ENCODE peak calls at places on chromosomes 7 and 10, in ten cellular contexts. One of them, this sample, is unnamed.

GRCh38 chr7:154931906-154932305 is 71.0 kb downstream of the PAXIP1 start:
- DNase-seq in fibroblast of lung: peak; percentile 59
- DNase-seq in dorsolateral prefrontal cortex: no peak
- DNase-seq in lung: peak; percentile 6
- DNase-seq in HepG2: no peak
- DNase-seq in breast epithelium: no peak
- DNase-seq in stomach: no peak
- DNase-seq in tibial artery: no peak
- DNase-seq in PC-3: peak; percentile 11
- DNase-seq in tibial nerve: no peak
- DNase-seq in this sample: no peak

GRCh38 chr7:112669306-112669705 is 120.9 kb downstream of the TMEM168 start:
- DNase-seq in tibial nerve: no peak
- DNase-seq in PC-3: no peak
- DNase-seq in breast epithelium: no peak
- DNase-seq in fibroblast of lung: no peak
- DNase-seq in lung: no peak
- DNase-seq in dorsolateral prefrontal cortex: no peak
- DNase-seq in stomach: no peak
- DNase-seq in HepG2: no peak
- DNase-seq in tibial artery: no peak
- DNase-seq in this sample: no peak

GRCh38 chr7:135650831-135651573 is 11.3 kb upstream of the STMP1 start:
- DNase-seq in PC-3: no peak
- DNase-seq in tibial nerve: no peak
- DNase-seq in fibroblast of lung: peak; percentile 94
- DNase-seq in tibial artery: no peak
- DNase-seq in breast epithelium: no peak
- DNase-seq in stomach: no peak
- DNase-seq in dorsolateral prefrontal cortex: peak; percentile 45
- DNase-seq in HepG2: no peak
- DNase-seq in lung: no peak
- DNase-seq in this sample: no peak

GRCh38 chr7:53744361-53744760 is 708.9 kb downstream of the POM121L12 start:
- DNase-seq in lung: no peak
- DNase-seq in HepG2: no peak
- DNase-seq in stomach: no peak
- DNase-seq in tibial artery: no peak
- DNase-seq in tibial nerve: no peak
- DNase-seq in breast epithelium: no peak
- DNase-seq in fibroblast of lung: no peak
- DNase-seq in dorsolateral prefrontal cortex: no peak
- DNase-seq in PC-3: no peak
- DNase-seq in this sample: no peak

GRCh38 chr10:11299125-11299524 is 281.5 kb downstream of the CELF2 start:
- DNase-seq in dorsolateral prefrontal cortex: no peak
- DNase-seq in lung: no peak
- DNase-seq in stomach: no peak
- DNase-seq in tibial artery: no peak
- DNase-seq in HepG2: no peak
- DNase-seq in breast epithelium: no peak
- DNase-seq in PC-3: no peak
- DNase-seq in fibroblast of lung: no peak
- DNase-seq in tibial nerve: no peak
- DNase-seq in this sample: no peak

GRCh38 chr7:140640727-140641531 is at the start of gene DENND2A:
- DNase-seq in PC-3: peak; percentile 48
- DNase-seq in tibial artery: peak; percentile 73
- DNase-seq in breast epithelium: no peak
- DNase-seq in tibial nerve: peak; percentile 69
- DNase-seq in stomach: peak; percentile 53
- DNase-seq in fibroblast of lung: peak; percentile 70
- DNase-seq in dorsolateral prefrontal cortex: peak; percentile 73
- DNase-seq in lung: no peak
- DNase-seq in HepG2: no peak
- DNase-seq in this sample: no peak

GRCh38 chr10:48649349-48649944 is 35.2 kb upstream of the WDFY4 start:
- DNase-seq in breast epithelium: no peak
- DNase-seq in fibroblast of lung: no peak
- DNase-seq in tibial nerve: no peak
- DNase-seq in HepG2: no peak
- DNase-seq in stomach: no peak
- DNase-seq in lung: no peak
- DNase-seq in tibial artery: no peak
- DNase-seq in PC-3: no peak
- DNase-seq in dorsolateral prefrontal cortex: peak; percentile 52
- DNase-seq in this sample: no peak

GRCh38 chr7:102471791-102472125 is 7.0 kb downstream of the POLR2J start:
- DNase-seq in lung: no peak
- DNase-seq in tibial nerve: no peak
- DNase-seq in tibial artery: no peak
- DNase-seq in stomach: no peak
- DNase-seq in breast epithelium: no peak
- DNase-seq in PC-3: no peak
- DNase-seq in fibroblast of lung: no peak
- DNase-seq in dorsolateral prefrontal cortex: no peak
- DNase-seq in HepG2: no peak
- DNase-seq in this sample: no peak

GRCh38 chr7:44750921-44751571 is 2.4 kb downstream of the ZMIZ2 start:
- DNase-seq in dorsolateral prefrontal cortex: no peak
- DNase-seq in HepG2: no peak
- DNase-seq in fibroblast of lung: peak; percentile 12
- DNase-seq in PC-3: no peak
- DNase-seq in lung: no peak
- DNase-seq in breast epithelium: no peak
- DNase-seq in tibial artery: no peak
- DNase-seq in tibial nerve: no peak
- DNase-seq in stomach: no peak
- DNase-seq in this sample: no peak

GRCh38 chr7:35004531-35005096 is 32.7 kb downstream of the DPY19L1 start:
- DNase-seq in tibial nerve: no peak
- DNase-seq in breast epithelium: no peak
- DNase-seq in fibroblast of lung: peak; percentile 29
- DNase-seq in lung: no peak
- DNase-seq in stomach: no peak
- DNase-seq in HepG2: peak; percentile 24
- DNase-seq in PC-3: peak; percentile 69
- DNase-seq in dorsolateral prefrontal cortex: no peak
- DNase-seq in tibial artery: no peak
- DNase-seq in this sample: no peak

GRCh38 chr10:117552156-117552620 is 9.6 kb downstream of the EMX2 start:
- DNase-seq in dorsolateral prefrontal cortex: peak; percentile 59
- DNase-seq in tibial nerve: no peak
- DNase-seq in HepG2: no peak
- DNase-seq in fibroblast of lung: no peak
- DNase-seq in tibial artery: peak; percentile 75
- DNase-seq in breast epithelium: no peak
- DNase-seq in stomach: no peak
- DNase-seq in lung: no peak
- DNase-seq in PC-3: peak; percentile 9
- DNase-seq in this sample: no peak

GRCh38 chr10:13673165-13673564 is 86.4 kb downstream of the PRPF18 start:
- DNase-seq in stomach: no peak
- DNase-seq in HepG2: no peak
- DNase-seq in fibroblast of lung: no peak
- DNase-seq in PC-3: no peak
- DNase-seq in tibial nerve: no peak
- DNase-seq in tibial artery: peak; percentile 13
- DNase-seq in breast epithelium: no peak
- DNase-seq in lung: no peak
- DNase-seq in dorsolateral prefrontal cortex: no peak
- DNase-seq in this sample: no peak

GRCh38 chr7:140165422-140165821 is 11.4 kb downstream of the KDM7A start:
- DNase-seq in HepG2: no peak
- DNase-seq in breast epithelium: no peak
- DNase-seq in fibroblast of lung: peak; percentile 73
- DNase-seq in tibial artery: no peak
- DNase-seq in lung: no peak
- DNase-seq in tibial nerve: no peak
- DNase-seq in stomach: no peak
- DNase-seq in dorsolateral prefrontal cortex: no peak
- DNase-seq in PC-3: peak; percentile 52
- DNase-seq in this sample: no peak

GRCh38 chr10:987635-987905 is 664 bp upstream of the GTPBP4 start:
- DNase-seq in fibroblast of lung: no peak
- DNase-seq in tibial artery: no peak
- DNase-seq in HepG2: no peak
- DNase-seq in lung: no peak
- DNase-seq in PC-3: peak; percentile 16
- DNase-seq in tibial nerve: no peak
- DNase-seq in breast epithelium: no peak
- DNase-seq in dorsolateral prefrontal cortex: no peak
- DNase-seq in stomach: peak; percentile 51
- DNase-seq in this sample: no peak

GRCh38 chr10:86684305-86684704 is 16.0 kb downstream of the LDB3 start:
- DNase-seq in fibroblast of lung: peak; percentile 15
- DNase-seq in lung: no peak
- DNase-seq in breast epithelium: no peak
- DNase-seq in tibial artery: peak; percentile 91
- DNase-seq in dorsolateral prefrontal cortex: peak; percentile 54
- DNase-seq in stomach: no peak
- DNase-seq in PC-3: peak; percentile 49
- DNase-seq in tibial nerve: no peak
- DNase-seq in HepG2: no peak
- DNase-seq in this sample: no peak

GRCh38 chr10:130044067-130045061 is 66.3 kb downstream of the C10orf143 start:
- DNase-seq in fibroblast of lung: no peak
- DNase-seq in PC-3: no peak
- DNase-seq in stomach: no peak
- DNase-seq in HepG2: no peak
- DNase-seq in tibial artery: peak; percentile 49
- DNase-seq in breast epithelium: no peak
- DNase-seq in lung: no peak
- DNase-seq in tibial nerve: no peak
- DNase-seq in dorsolateral prefrontal cortex: peak; percentile 30
- DNase-seq in this sample: no peak

GRCh38 chr10:61900829-61901783 is at the start of gene ARID5B:
- DNase-seq in dorsolateral prefrontal cortex: peak; percentile 42
- DNase-seq in stomach: peak; percentile 68
- DNase-seq in fibroblast of lung: peak; percentile 74
- DNase-seq in tibial artery: no peak
- DNase-seq in breast epithelium: no peak
- DNase-seq in tibial nerve: peak; percentile 21
- DNase-seq in HepG2: peak; percentile 68
- DNase-seq in lung: peak; percentile 37
- DNase-seq in PC-3: peak; percentile 94
- DNase-seq in this sample: no peak

GRCh38 chr7:130829415-130829814 is 95.4 kb upstream of the KLF14 start:
- DNase-seq in HepG2: no peak
- DNase-seq in dorsolateral prefrontal cortex: no peak
- DNase-seq in tibial nerve: no peak
- DNase-seq in fibroblast of lung: no peak
- DNase-seq in PC-3: no peak
- DNase-seq in tibial artery: no peak
- DNase-seq in breast epithelium: no peak
- DNase-seq in lung: no peak
- DNase-seq in stomach: no peak
- DNase-seq in this sample: no peak

GRCh38 chr10:47078393-47079163 is 167.3 kb downstream of the PTPN20 start:
- DNase-seq in breast epithelium: no peak
- DNase-seq in fibroblast of lung: no peak
- DNase-seq in dorsolateral prefrontal cortex: no peak
- DNase-seq in tibial nerve: no peak
- DNase-seq in stomach: no peak
- DNase-seq in tibial artery: no peak
- DNase-seq in lung: no peak
- DNase-seq in PC-3: no peak
- DNase-seq in HepG2: no peak
- DNase-seq in this sample: no peak

GRCh38 chr7:4996696-4997222 is 37.8 kb upstream of the MMD2 start:
- DNase-seq in breast epithelium: no peak
- DNase-seq in HepG2: no peak
- DNase-seq in stomach: no peak
- DNase-seq in tibial artery: no peak
- DNase-seq in dorsolateral prefrontal cortex: no peak
- DNase-seq in tibial nerve: no peak
- DNase-seq in lung: no peak
- DNase-seq in fibroblast of lung: no peak
- DNase-seq in PC-3: no peak
- DNase-seq in this sample: no peak
- TF ChIP-seq CTCF in breast epithelium: no peak
- TF ChIP-seq CTCF in HepG2: no peak
- TF ChIP-seq CTCF in stomach: no peak
- TF ChIP-seq CTCF in tibial artery: no peak
- TF ChIP-seq CTCF in dorsolateral prefrontal cortex: no peak
- TF ChIP-seq CTCF in tibial nerve: no peak
- TF ChIP-seq CTCF in lung: no peak
- TF ChIP-seq CTCF in fibroblast of lung: no peak
- TF ChIP-seq CTCF in PC-3: peak; percentile 28
- TF ChIP-seq CTCF in this sample: no peak

DNA sequence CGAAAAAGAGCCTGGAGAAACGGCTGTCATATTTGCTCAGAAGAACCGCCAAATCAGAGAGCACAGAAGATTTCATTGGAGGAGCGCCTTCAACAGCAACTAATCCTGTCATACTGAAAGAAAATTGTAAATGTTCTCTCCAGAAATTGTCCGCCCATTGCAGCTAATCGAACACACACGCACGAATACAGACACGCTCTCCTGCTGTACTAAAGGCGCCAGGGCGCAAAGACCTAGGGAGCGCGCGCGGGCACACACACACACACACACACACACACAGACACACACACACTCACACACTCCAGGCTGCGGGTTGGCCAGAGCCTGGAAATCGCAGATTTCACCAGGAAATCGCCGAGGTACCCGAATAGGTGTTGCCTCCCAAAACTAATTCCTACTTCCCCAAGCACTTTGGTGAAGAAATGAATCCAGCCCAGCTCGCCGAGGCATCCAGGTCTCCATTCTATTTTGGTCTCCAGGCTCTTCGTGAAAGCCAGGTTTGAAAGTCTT is at the start of gene CHRM2:
- DNase-seq in tibial artery: no peak
- DNase-seq in dorsolateral prefrontal cortex: peak; percentile 33
- DNase-seq in HepG2: no peak
- DNase-seq in breast epithelium: no peak
- DNase-seq in stomach: no peak
- DNase-seq in fibroblast of lung: peak; percentile 74
- DNase-seq in tibial nerve: no peak
- DNase-seq in PC-3: no peak
- DNase-seq in lung: no peak
- DNase-seq in this sample: no peak
- H3K4me3 ChIP-seq in tibial artery: no peak within 1 kb of the TSS
- H3K4me3 ChIP-seq in dorsolateral prefrontal cortex: peak within 1 kb of the TSS; percentile 48
- H3K4me3 ChIP-seq in HepG2: no peak within 1 kb of the TSS
- H3K4me3 ChIP-seq in breast epithelium: no peak within 1 kb of the TSS
- H3K4me3 ChIP-seq in stomach: peak within 1 kb of the TSS; percentile 52
- H3K4me3 ChIP-seq in fibroblast of lung: peak within 1 kb of the TSS; percentile 88
- H3K4me3 ChIP-seq in tibial nerve: no peak within 1 kb of the TSS
- H3K4me3 ChIP-seq in PC-3: no peak within 1 kb of the TSS
- H3K4me3 ChIP-seq in lung: peak within 1 kb of the TSS; percentile 21
- H3K4me3 ChIP-seq in this sample: peak within 1 kb of the TSS; percentile 24

GRCh38 chr10:110758128-110758527 is 113.6 kb upstream of the PDCD4 start:
- DNase-seq in stomach: no peak
- DNase-seq in PC-3: no peak
- DNase-seq in fibroblast of lung: no peak
- DNase-seq in tibial artery: no peak
- DNase-seq in HepG2: no peak
- DNase-seq in tibial nerve: no peak
- DNase-seq in dorsolateral prefrontal cortex: no peak
- DNase-seq in lung: no peak
- DNase-seq in breast epithelium: no peak
- DNase-seq in this sample: no peak
- H3K27ac ChIP-seq in stomach: no peak overlapping the region
- H3K27ac ChIP-seq in PC-3: no peak overlapping the region
- H3K27ac ChIP-seq in fibroblast of lung: no peak overlapping the region
- H3K27ac ChIP-seq in tibial artery: no peak overlapping the region
- H3K27ac ChIP-seq in HepG2: no peak overlapping the region
- H3K27ac ChIP-seq in tibial nerve: no peak overlapping the region
- H3K27ac ChIP-seq in dorsolateral prefrontal cortex: no peak overlapping the region
- H3K27ac ChIP-seq in lung: peak overlapping the region; percentile 85
- H3K27ac ChIP-seq in breast epithelium: peak overlapping the region; percentile 29
- H3K27ac ChIP-seq in this sample: peak overlapping the region; percentile 78

GRCh38 chr10:114301177-114301576 is 62.1 kb downstream of the VWA2 start:
- DNase-seq in fibroblast of lung: no peak
- DNase-seq in lung: no peak
- DNase-seq in tibial artery: peak; percentile 53
- DNase-seq in stomach: no peak
- DNase-seq in dorsolateral prefrontal cortex: no peak
- DNase-seq in HepG2: no peak
- DNase-seq in PC-3: peak; percentile 76
- DNase-seq in tibial nerve: no peak
- DNase-seq in breast epithelium: no peak
- DNase-seq in this sample: no peak
- TF ChIP-seq CTCF in fibroblast of lung: no peak
- TF ChIP-seq CTCF in lung: no peak
- TF ChIP-seq CTCF in tibial artery: no peak
- TF ChIP-seq CTCF in stomach: no peak
- TF ChIP-seq CTCF in dorsolateral prefrontal cortex: no peak
- TF ChIP-seq CTCF in HepG2: peak; percentile 51
- TF ChIP-seq CTCF in PC-3: peak; percentile 63
- TF ChIP-seq CTCF in tibial nerve: no peak
- TF ChIP-seq CTCF in breast epithelium: no peak
- TF ChIP-seq CTCF in this sample: no peak